ENCODE peak calls at places on chromosomes 4 and X, in seven cellular contexts. V is neuronal stem cell, R is IMR-90, S is trophoblast cell, T is H9, I is mesendoderm, E is H1. W is an unnamed sample.

GRCh38 chr4:165537028-165537648 is 158.3 kb downstream of the CPE start:
- DNase-seq in I (peak; percentile 54), E (peak; percentile 3), R (peak; percentile 39), S (no peak), T (no peak), V (peak; percentile 65), W (peak; percentile 53)

GRCh38 chr4:162837679-162838078 is 329.0 kb downstream of the NAF1 start:
- DNase-seq in E (no peak), R (no peak), S (peak; percentile 3), V (no peak), T (no peak), I (no peak), W (no peak)

GRCh38 chr4:82903737-82904136 is 3.2 kb downstream of the THAP9 start:
- DNase-seq in V (no peak), I (no peak), S (no peak), E (no peak), T (no peak), R (no peak), W (no peak)

GRCh38 chr4:180330521-180330920 is 1912.7 kb upstream of the TENM3 start:
- DNase-seq in I (no peak), R (peak; percentile 11), T (no peak), E (no peak), S (no peak), V (no peak), W (no peak)

GRCh38 chr4:116632269-116632668 is 453.1 kb downstream of the TRAM1L1 start:
- DNase-seq in R (no peak), I (no peak), V (no peak), E (no peak), S (no peak), T (no peak), W (no peak)

GRCh38 chr4:13399257-13399656 is 84.9 kb downstream of the RAB28 start:
- DNase-seq in T (no peak), E (no peak), S (no peak), R (peak; percentile 31), V (no peak), I (no peak), W (peak; percentile 47)

GRCh38 chrX:54194982-54195588 is 12.0 kb upstream of the FAM120C start:
- DNase-seq in I (no peak), S (no peak), R (no peak), V (no peak), E (no peak), T (no peak), W (no peak)

GRCh38 chr4:183658362-183659028 is 490 bp downstream of the RWDD4 start:
- DNase-seq in S (no peak), V (no peak), I (peak; percentile 29), E (no peak), R (peak; percentile 10), T (peak; percentile 32), W (peak; percentile 38)

GRCh38 chr4:173919196-173919595 is 364.3 kb downstream of the FBXO8 start:
- DNase-seq in R (peak; percentile 55), E (no peak), V (no peak), T (no peak), I (no peak), S (no peak), W (peak; percentile 15)

GRCh38 chr4:76688737-76689078 is 209.2 kb downstream of the SOWAHB start:
- DNase-seq in I (no peak), E (no peak), V (no peak), T (no peak), R (peak; percentile 38), S (no peak), W (no peak)

GRCh38 chr4:56619160-56619559 is 61.9 kb downstream of the HOPX start:
- DNase-seq in V (no peak), E (no peak), S (no peak), T (no peak), R (peak; percentile 58), I (no peak), W (peak; percentile 64)

GRCh38 chr4:173040200-173040599 is 128.4 kb upstream of the GALNT7 start:
- DNase-seq in E (no peak), R (peak; percentile 4), I (peak; percentile 6), S (no peak), V (no peak), T (no peak), W (peak; percentile 15)

GRCh38 chr4:27861381-27861787 is 1000.7 kb downstream of the STIM2 start:
- DNase-seq in V (peak; percentile 49), S (peak; percentile 2), T (peak; percentile 68), R (peak; percentile 47), E (peak; percentile 25), I (peak; percentile 83), W (peak; percentile 38)

GRCh38 chr4:4259484-4260100 is 11.6 kb upstream of the TMEM128 start:
- DNase-seq in V (no peak), S (no peak), T (no peak), I (no peak), R (no peak), E (no peak), W (no peak)

DNA sequence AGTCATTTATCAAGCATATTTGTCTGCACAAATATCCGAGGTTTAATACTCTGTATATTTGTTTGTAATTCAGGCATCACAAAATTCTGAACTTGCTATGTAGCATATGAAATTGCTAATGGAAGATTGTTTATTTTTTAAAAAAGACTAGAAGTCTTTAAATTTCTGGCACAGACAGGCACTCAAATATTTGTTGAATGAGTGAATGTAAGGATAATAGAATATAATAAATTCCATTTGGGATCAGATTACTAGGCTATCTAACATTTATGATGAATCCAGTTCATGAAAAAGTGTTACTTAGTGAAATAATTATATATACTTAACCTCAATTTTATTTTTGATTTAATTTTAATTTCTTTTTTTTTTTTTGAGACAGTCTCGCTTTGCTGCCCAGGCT is 30.4 kb upstream of the TEC start:
- DNase-seq in I (no peak), V (no peak), R (peak; percentile 78), S (no peak), T (no peak), E (no peak), W (no peak)
- H2BK120ac ChIP-seq in I (no peak overlapping the region), V (no peak overlapping the region), R (no peak overlapping the region), S (no peak overlapping the region), T (no peak overlapping the region), E (no peak overlapping the region), W (no peak overlapping the region)

GRCh38 chr4:25284466-25284865 is 28.1 kb upstream of the ZCCHC4 start:
- DNase-seq in T (no peak), R (no peak), S (no peak), I (no peak), V (no peak), E (no peak), W (no peak)
- H3K4me1 ChIP-seq in T (no peaks in the 10 kb centered on the region), R (no peaks in the 10 kb centered on the region), S (no peaks in the 10 kb centered on the region), I (no peaks in the 10 kb centered on the region), V (no peaks in the 10 kb centered on the region), E (no peaks in the 10 kb centered on the region), W (no peaks in the 10 kb centered on the region)

DNA sequence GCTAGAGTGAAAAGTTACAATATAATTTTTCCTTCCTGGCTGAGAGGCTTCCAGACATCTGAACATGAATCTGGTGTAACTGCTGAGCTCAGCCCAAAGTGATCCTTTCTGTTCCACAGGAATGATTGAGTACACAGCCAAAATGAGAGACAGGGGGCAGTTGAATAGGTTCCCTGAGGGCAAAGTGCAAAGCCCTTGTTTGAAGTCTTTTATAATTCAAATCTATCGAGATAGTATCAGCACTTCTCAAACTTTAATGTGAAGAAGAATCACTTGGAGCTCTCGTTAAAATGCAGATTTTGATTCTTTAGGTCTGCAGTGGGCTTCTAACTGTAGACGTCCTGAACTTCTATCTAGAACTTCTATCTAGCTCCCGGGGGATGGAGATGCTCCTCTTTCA is 54.4 kb upstream of the BMP2K start:
- DNase-seq in S (no peak), V (no peak), I (peak; percentile 69), E (no peak), T (no peak), R (no peak), W (no peak)
- H2BK120ac ChIP-seq in S (no peak overlapping the region), V (no peak overlapping the region), I (no peak overlapping the region), E (no peak overlapping the region), T (no peak overlapping the region), R (no peak overlapping the region), W (no peak overlapping the region)

DNA sequence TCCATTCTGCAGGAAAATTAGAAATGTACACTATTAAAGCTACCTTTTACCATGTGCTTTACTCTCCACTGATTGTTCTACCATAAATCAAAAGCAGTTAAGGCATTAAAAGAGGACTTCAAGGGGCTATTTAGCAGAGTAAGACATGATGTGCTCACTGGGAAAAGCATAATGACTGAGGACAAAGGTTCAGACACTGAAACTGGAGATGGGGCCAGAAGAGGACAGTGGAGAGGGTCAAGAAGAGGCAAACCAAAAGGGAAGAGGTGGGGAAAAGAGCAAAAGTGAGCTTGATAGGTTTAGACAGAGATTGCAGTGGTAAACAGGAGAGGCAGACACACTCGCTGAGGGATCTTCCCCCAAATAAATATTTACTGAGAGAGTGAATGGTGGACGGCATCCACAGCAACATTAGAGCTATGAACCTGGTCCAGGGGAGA is 23.8 kb downstream of the SH3RF1 start:
- DNase-seq in I (no peak), E (no peak), R (no peak), V (no peak), T (no peak), S (no peak), W (no peak)
- H3K4me1 ChIP-seq in I (peaks cover 26% of the 10 kb centered on the region), E (peaks cover 17% of the 10 kb centered on the region), R (peaks cover 12% of the 10 kb centered on the region), V (peaks cover 42% of the 10 kb centered on the region), T (peaks cover 4% of the 10 kb centered on the region), S (peaks cover 8% of the 10 kb centered on the region), W (peaks cover 5% of the 10 kb centered on the region)

GRCh38 chr4:25424539-25425228 is 47.6 kb downstream of the ANAPC4 start:
- DNase-seq in S (no peak), E (no peak), T (no peak), R (no peak), I (no peak), V (no peak), W (no peak)

GRCh38 chr4:25423548-25423947 is 46.5 kb downstream of the ANAPC4 start:
- DNase-seq in S (no peak), T (no peak), R (no peak), I (no peak), V (no peak), E (no peak), W (no peak)

GRCh38 chr4:25427871-25428270 is 50.8 kb downstream of the ANAPC4 start:
- DNase-seq in I (no peak), E (no peak), T (no peak), V (no peak), S (no peak), R (no peak), W (no peak)

GRCh38 chr4:25421819-25422511 is 44.9 kb downstream of the ANAPC4 start:
- DNase-seq in R (no peak), E (no peak), I (no peak), T (no peak), S (no peak), V (no peak), W (no peak)

DNA sequence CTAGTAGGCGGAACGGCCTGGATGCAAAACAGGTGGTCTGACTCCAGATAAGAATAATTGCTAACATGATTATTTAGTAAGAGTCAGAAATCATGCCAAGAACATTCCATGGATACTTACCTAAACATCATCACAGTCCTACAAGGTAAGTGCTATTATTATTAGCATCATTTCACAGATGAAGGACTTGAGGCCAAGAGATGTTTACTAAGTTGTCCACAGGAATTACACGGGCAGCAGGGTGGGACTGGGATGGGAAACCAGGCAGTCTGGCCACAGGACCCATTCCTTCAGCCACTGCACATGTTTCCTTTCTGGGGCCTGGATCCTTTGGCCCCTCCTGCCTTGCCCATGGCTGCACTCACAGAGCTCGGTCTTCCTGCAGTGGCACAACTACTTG is 48.3 kb downstream of the ANAPC4 start:
- DNase-seq in S (no peak), R (no peak), T (no peak), V (no peak), E (no peak), I (no peak), W (no peak)
- H2BK120ac ChIP-seq in S (no peak overlapping the region), R (no peak overlapping the region), T (no peak overlapping the region), V (no peak overlapping the region), E (no peak overlapping the region), I (no peak overlapping the region), W (no peak overlapping the region)

GRCh38 chrX:1492421-1493012 is 39.8 kb upstream of the ASMTL start:
- DNase-seq in I (no peak), R (no peak), E (no peak), V (no peak), S (no peak), T (no peak), W (no peak)
- H3K4me1 ChIP-seq in I (no peaks in the 10 kb centered on the region), R (no peaks in the 10 kb centered on the region), E (peaks cover 7% of the 10 kb centered on the region), V (no peaks in the 10 kb centered on the region), S (no peaks in the 10 kb centered on the region), T (no peaks in the 10 kb centered on the region), W (no peaks in the 10 kb centered on the region)

W was measured in mesenchymal stem cell.